ENCODE peak calls at places on chromosome 1, in six cellular contexts. A is M059J; U is activated naive CD8-positive, alpha-beta T cell treated with anti-CD3 and anti-CD28 coated beads, Interleukin-2, amount 10 ng/mL, durations not matched to agents 7 days and 5 days; C is GM23248; T is cardiac fibroblast; G is RKO. D is an unnamed sample.

GRCh38 chr1:29500651-29501050 is 264.3 kb downstream of the PTPRU start:
- DNase-seq in A (no peak), U (no peak), C (no peak), T (no peak), G (no peak), D (no peak)

GRCh38 chr1:2982615-2983318 is 38.5 kb upstream of the ACTRT2 start:
- DNase-seq in A (no peak), U (no peak), C (no peak), T (no peak), G (no peak), D (no peak)

GRCh38 chr1:12543747-12544146 is 74.3 kb downstream of the DHRS3 start:
- DNase-seq in A (no peak), U (no peak), C (no peak), T (no peak), G (no peak), D (no peak)

GRCh38 chr1:15543589-15544568 is 17.2 kb downstream of the DNAJC16 start:
- DNase-seq in A (no peak), U (no peak), C (peak), T (peak), G (no peak), D (peak)

GRCh38 chr1:196609114-196609737 is 986 bp upstream of the KCNT2 start:
- DNase-seq in A (no peak), U (no peak), C (peak), T (peak), G (no peak), D (peak)

GRCh38 chr1:81703736-81704463 is 96.8 kb upstream of the ADGRL2 start:
- DNase-seq in A (peak), U (no peak), C (peak), T (peak), G (no peak), D (peak)

GRCh38 chr1:19067187-19067911 is 110.9 kb upstream of the IFFO2 start:
- DNase-seq in A (peak), U (no peak), C (no peak), T (no peak), G (no peak), D (no peak)

GRCh38 chr1:157117527-157118057 is 18.0 kb upstream of the ETV3L start:
- DNase-seq in A (no peak), U (no peak), C (no peak), T (no peak), G (no peak), D (no peak)

GRCh38 chr1:51423098-51423821 is 92.9 kb upstream of the TTC39A start:
- DNase-seq in A (no peak), U (no peak), C (peak), T (peak), G (no peak), D (peak)

GRCh38 chr1:159919236-159919865 is 6.0 kb downstream of the TAGLN2 start:
- DNase-seq in A (no peak), U (no peak), C (no peak), T (no peak), G (no peak), D (no peak)

GRCh38 chr1:192159769-192160168 is 1.5 kb downstream of the RGS18 start:
- DNase-seq in A (no peak), U (no peak), C (no peak), T (peak), G (no peak), D (no peak)

GRCh38 chr1:42420911-42421585 is 34.8 kb downstream of the ZMYND12 start:
- DNase-seq in A (peak), U (no peak), C (peak), T (peak), G (no peak), D (peak)

GRCh38 chr1:150798509-150798908 is 9.6 kb downstream of the CTSK start:
- DNase-seq in A (no peak), U (no peak), C (peak), T (no peak), G (no peak), D (no peak)

D was measured in GM03348.